ENCODE peak calls at places on chromosome 7, in ten cellular contexts. One of them, this sample, is unnamed.

GRCh38 chr7:41584746-41585145 is 118.1 kb downstream of the INHBA start:
- DNase-seq in activated naive CD8-positive, alpha-beta T cell treated with anti-CD3 and anti-CD28 coated beads, Interleukin-2, amount 10 ng/mL, durations not matched to agents 7 days and 5 days: no peak
- DNase-seq in NCI-H748 treated with DMSO at 0.1 percent for 48 hours: no peak
- DNase-seq in NK-92 treated with Interleukin-12 subunit alpha and Interleukin-12 subunit beta, amount 100 ng/mL, for 24 hours: no peak
- DNase-seq in activated naive CD4-positive, alpha-beta T cell treated with anti-CD3 and anti-CD28 coated beads, Interleukin-2, amount 10 ng/mL, durations not matched to agents 7 days and 5 days: no peak
- DNase-seq in T-helper 9 cell: no peak
- DNase-seq in COR-L47: no peak
- DNase-seq in LoVo: no peak
- DNase-seq in aorta: no peak
- DNase-seq in D721Med: no peak
- DNase-seq in this sample: no peak

GRCh38 chr7:141558544-141559183 is 7.5 kb downstream of the AGK start:
- DNase-seq in aorta: no peak
- DNase-seq in NK-92 treated with Interleukin-12 subunit alpha and Interleukin-12 subunit beta, amount 100 ng/mL, for 24 hours: no peak
- DNase-seq in LoVo: no peak
- DNase-seq in activated naive CD4-positive, alpha-beta T cell treated with anti-CD3 and anti-CD28 coated beads, Interleukin-2, amount 10 ng/mL, durations not matched to agents 7 days and 5 days: no peak
- DNase-seq in COR-L47: peak
- DNase-seq in NCI-H748 treated with DMSO at 0.1 percent for 48 hours: peak
- DNase-seq in T-helper 9 cell: no peak
- DNase-seq in D721Med: no peak
- DNase-seq in activated naive CD8-positive, alpha-beta T cell treated with anti-CD3 and anti-CD28 coated beads, Interleukin-2, amount 10 ng/mL, durations not matched to agents 7 days and 5 days: no peak
- DNase-seq in this sample: no peak

GRCh38 chr7:2539031-2540028 is 16.0 kb downstream of the BRAT1 start:
- DNase-seq in aorta: peak
- DNase-seq in activated naive CD4-positive, alpha-beta T cell treated with anti-CD3 and anti-CD28 coated beads, Interleukin-2, amount 10 ng/mL, durations not matched to agents 7 days and 5 days: peak
- DNase-seq in LoVo: no peak
- DNase-seq in NCI-H748 treated with DMSO at 0.1 percent for 48 hours: no peak
- DNase-seq in activated naive CD8-positive, alpha-beta T cell treated with anti-CD3 and anti-CD28 coated beads, Interleukin-2, amount 10 ng/mL, durations not matched to agents 7 days and 5 days: peak
- DNase-seq in NK-92 treated with Interleukin-12 subunit alpha and Interleukin-12 subunit beta, amount 100 ng/mL, for 24 hours: no peak
- DNase-seq in T-helper 9 cell: no peak
- DNase-seq in COR-L47: no peak
- DNase-seq in D721Med: no peak
- DNase-seq in this sample: peak

GRCh38 chr7:43872401-43873165 is 3.3 kb upstream of the MRPS24 start:
- DNase-seq in COR-L47: no peak
- DNase-seq in D721Med: no peak
- DNase-seq in activated naive CD4-positive, alpha-beta T cell treated with anti-CD3 and anti-CD28 coated beads, Interleukin-2, amount 10 ng/mL, durations not matched to agents 7 days and 5 days: no peak
- DNase-seq in NCI-H748 treated with DMSO at 0.1 percent for 48 hours: no peak
- DNase-seq in aorta: peak
- DNase-seq in NK-92 treated with Interleukin-12 subunit alpha and Interleukin-12 subunit beta, amount 100 ng/mL, for 24 hours: no peak
- DNase-seq in T-helper 9 cell: no peak
- DNase-seq in LoVo: peak
- DNase-seq in activated naive CD8-positive, alpha-beta T cell treated with anti-CD3 and anti-CD28 coated beads, Interleukin-2, amount 10 ng/mL, durations not matched to agents 7 days and 5 days: no peak
- DNase-seq in this sample: peak

GRCh38 chr7:121459148-121459547 is 63.0 kb upstream of the FAM3C start:
- DNase-seq in activated naive CD8-positive, alpha-beta T cell treated with anti-CD3 and anti-CD28 coated beads, Interleukin-2, amount 10 ng/mL, durations not matched to agents 7 days and 5 days: no peak
- DNase-seq in LoVo: no peak
- DNase-seq in D721Med: no peak
- DNase-seq in NK-92 treated with Interleukin-12 subunit alpha and Interleukin-12 subunit beta, amount 100 ng/mL, for 24 hours: no peak
- DNase-seq in T-helper 9 cell: no peak
- DNase-seq in NCI-H748 treated with DMSO at 0.1 percent for 48 hours: no peak
- DNase-seq in aorta: no peak
- DNase-seq in COR-L47: no peak
- DNase-seq in activated naive CD4-positive, alpha-beta T cell treated with anti-CD3 and anti-CD28 coated beads, Interleukin-2, amount 10 ng/mL, durations not matched to agents 7 days and 5 days: no peak
- DNase-seq in this sample: no peak

GRCh38 chr7:33821970-33822369 is 83.4 kb upstream of the BMPER start:
- DNase-seq in activated naive CD4-positive, alpha-beta T cell treated with anti-CD3 and anti-CD28 coated beads, Interleukin-2, amount 10 ng/mL, durations not matched to agents 7 days and 5 days: no peak
- DNase-seq in aorta: no peak
- DNase-seq in NCI-H748 treated with DMSO at 0.1 percent for 48 hours: no peak
- DNase-seq in D721Med: no peak
- DNase-seq in NK-92 treated with Interleukin-12 subunit alpha and Interleukin-12 subunit beta, amount 100 ng/mL, for 24 hours: no peak
- DNase-seq in COR-L47: no peak
- DNase-seq in activated naive CD8-positive, alpha-beta T cell treated with anti-CD3 and anti-CD28 coated beads, Interleukin-2, amount 10 ng/mL, durations not matched to agents 7 days and 5 days: no peak
- DNase-seq in LoVo: no peak
- DNase-seq in T-helper 9 cell: no peak
- DNase-seq in this sample: no peak

GRCh38 chr7:142012825-142013506 is 17.3 kb downstream of the MGAM start:
- DNase-seq in D721Med: no peak
- DNase-seq in NK-92 treated with Interleukin-12 subunit alpha and Interleukin-12 subunit beta, amount 100 ng/mL, for 24 hours: peak
- DNase-seq in activated naive CD4-positive, alpha-beta T cell treated with anti-CD3 and anti-CD28 coated beads, Interleukin-2, amount 10 ng/mL, durations not matched to agents 7 days and 5 days: no peak
- DNase-seq in NCI-H748 treated with DMSO at 0.1 percent for 48 hours: no peak
- DNase-seq in COR-L47: no peak
- DNase-seq in T-helper 9 cell: no peak
- DNase-seq in aorta: no peak
- DNase-seq in LoVo: no peak
- DNase-seq in activated naive CD8-positive, alpha-beta T cell treated with anti-CD3 and anti-CD28 coated beads, Interleukin-2, amount 10 ng/mL, durations not matched to agents 7 days and 5 days: no peak
- DNase-seq in this sample: no peak

GRCh38 chr7:26593405-26593804 is 271.0 kb downstream of the SKAP2 start:
- DNase-seq in NCI-H748 treated with DMSO at 0.1 percent for 48 hours: no peak
- DNase-seq in T-helper 9 cell: no peak
- DNase-seq in activated naive CD8-positive, alpha-beta T cell treated with anti-CD3 and anti-CD28 coated beads, Interleukin-2, amount 10 ng/mL, durations not matched to agents 7 days and 5 days: no peak
- DNase-seq in D721Med: no peak
- DNase-seq in COR-L47: no peak
- DNase-seq in aorta: no peak
- DNase-seq in activated naive CD4-positive, alpha-beta T cell treated with anti-CD3 and anti-CD28 coated beads, Interleukin-2, amount 10 ng/mL, durations not matched to agents 7 days and 5 days: no peak
- DNase-seq in NK-92 treated with Interleukin-12 subunit alpha and Interleukin-12 subunit beta, amount 100 ng/mL, for 24 hours: no peak
- DNase-seq in LoVo: no peak
- DNase-seq in this sample: peak

This sample was measured in psoas muscle.